ENCODE peak calls at places on chromosomes 4 and X, in eight cellular contexts. V, Q, M, W, X, E, G and I are unnamed samples.

GRCh38 chrX:30979271-30979670 is 90.2 kb upstream of the TAB3 start:
- DNase-seq in Q (no peak), E (no peak), G (no peak), M (no peak), X (no peak), V (no peak), W (no peak), I (no peak)

GRCh38 chrX:37320541-37321203 is 28.5 kb upstream of the PRRG1 start:
- DNase-seq in V (no peak), M (no peak), X (no peak), G (no peak), Q (no peak), E (no peak), W (no peak), I (no peak)

GRCh38 chrX:1215123-1215823 is 2.8 kb upstream of the CRLF2 start:
- DNase-seq in X (no peak), V (no peak), W (no peak), G (no peak), E (no peak), Q (no peak), M (no peak), I (no peak)

GRCh38 chr4:1040344-1041146 is 29.1 kb downstream of the FGFRL1 start:
- DNase-seq in X (no peak), G (no peak), V (no peak), W (no peak), Q (no peak), M (no peak), E (no peak), I (no peak)

GRCh38 chrX:103356897-103357296 is 591 bp downstream of the TCEAL9 start:
- DNase-seq in W (peak; percentile 18), Q (no peak), V (no peak), X (peak; percentile 23), E (no peak), G (peak; percentile 79), M (no peak), I (peak; percentile 20)

GRCh38 chr4:41281038-41281634 is 24.4 kb downstream of the UCHL1 start:
- DNase-seq in M (no peak), Q (peak; percentile 50), W (peak; percentile 62), E (no peak), V (peak; percentile 84), G (peak; percentile 75), X (peak; percentile 87), I (peak; percentile 72)

GRCh38 chrX:10709276-10709675 is 88.9 kb upstream of the MID1 start:
- DNase-seq in M (no peak), E (no peak), Q (no peak), W (no peak), V (no peak), X (no peak), G (no peak), I (peak; percentile 9)

GRCh38 chr4:167282171-167282864 is 48.0 kb upstream of the SPOCK3 start:
- DNase-seq in E (no peak), W (no peak), G (no peak), M (no peak), X (peak; percentile 20), Q (no peak), V (peak; percentile 3), I (no peak)

GRCh38 chr4:142312391-142312790 is 533.7 kb downstream of the INPP4B start:
- DNase-seq in X (no peak), V (no peak), Q (no peak), E (no peak), M (no peak), W (no peak), G (no peak), I (no peak)

DNA sequence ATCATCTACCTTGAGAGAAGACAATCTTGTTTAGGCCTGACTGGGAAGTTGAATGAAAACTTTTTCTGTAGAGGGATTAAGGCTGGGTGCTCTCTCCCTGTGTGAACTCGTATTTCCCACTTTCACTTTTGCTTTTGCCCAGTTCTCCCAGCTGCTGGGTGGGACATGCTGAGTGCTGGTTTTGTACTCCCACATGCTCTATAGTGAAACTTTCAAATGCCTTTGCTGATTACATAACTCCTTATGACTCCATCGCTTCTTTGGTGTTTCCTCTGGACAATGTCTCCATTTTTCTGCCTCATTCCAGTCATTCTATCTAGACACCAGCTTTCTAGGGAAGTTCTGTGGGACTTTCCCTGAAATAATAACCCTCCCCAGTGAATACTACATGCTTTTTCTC is 100.5 kb downstream of the CLNK start:
- DNase-seq in M (no peak), E (no peak), G (no peak), X (peak; percentile 24), W (peak; percentile 35), V (no peak), Q (peak; percentile 25), I (no peak)
- H3K4me3 ChIP-seq in M (no peak overlapping the region), E (peak overlapping the region; percentile 18), G (no peak overlapping the region), X (no peak overlapping the region), W (peak overlapping the region; percentile 27), V (no peak overlapping the region), Q (no peak overlapping the region), I (no peak overlapping the region)

GRCh38 chr4:98508825-98509539 is 149.4 kb downstream of the TSPAN5 start:
- DNase-seq in G (no peak), M (no peak), Q (no peak), X (no peak), E (no peak), V (no peak), W (no peak), I (no peak)

GRCh38 chr4:98505991-98506390 is 152.4 kb downstream of the TSPAN5 start:
- DNase-seq in Q (no peak), M (no peak), G (no peak), W (no peak), E (no peak), V (no peak), X (no peak), I (no peak)

GRCh38 chr4:98508248-98508647 is 150.2 kb downstream of the TSPAN5 start:
- DNase-seq in E (no peak), M (no peak), V (no peak), W (no peak), G (no peak), Q (no peak), X (no peak), I (no peak)

GRCh38 chr4:98507299-98507698 is 151.1 kb downstream of the TSPAN5 start:
- DNase-seq in W (no peak), X (no peak), Q (no peak), M (no peak), V (no peak), E (no peak), G (no peak), I (no peak)

DNA sequence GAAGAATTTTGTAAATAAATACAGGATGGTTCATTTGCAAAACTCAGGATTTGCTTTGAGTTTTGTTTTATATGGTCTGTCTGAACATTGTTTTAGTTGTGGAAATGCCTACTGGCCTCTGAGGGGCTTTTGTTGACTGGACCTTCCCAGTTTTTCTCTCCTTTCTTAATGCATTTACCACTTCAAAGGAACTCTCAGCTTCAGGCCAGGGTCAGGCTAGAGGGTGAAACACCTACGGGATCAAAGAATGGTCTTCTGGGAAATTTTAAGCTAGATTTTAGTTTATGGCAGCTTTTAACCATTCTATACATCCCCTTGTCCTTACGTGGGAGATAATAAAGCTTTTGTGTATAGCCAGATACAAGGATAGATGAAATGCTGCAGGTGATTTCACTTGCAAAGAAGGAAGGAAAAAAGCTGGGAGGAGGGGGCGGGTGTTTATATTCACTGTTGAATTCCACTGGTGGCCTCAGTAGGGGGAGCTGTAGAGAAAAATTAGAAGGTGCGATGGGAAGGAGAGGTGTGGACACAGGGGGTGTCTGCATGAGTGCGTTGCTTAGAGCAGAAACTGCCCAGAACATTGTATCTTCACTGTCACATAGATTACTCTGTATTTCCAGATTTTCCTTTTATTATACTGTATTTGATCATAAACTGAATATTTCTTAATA is 151.8 kb downstream of the TSPAN5 start:
- DNase-seq in W (no peak), X (peak; percentile 23), Q (no peak), E (no peak), V (no peak), M (no peak), G (peak; percentile 85), I (no peak)
- TF ChIP-seq CTCF in W (peak; percentile 31), X (peak; percentile 22), Q (peak; percentile 10), E (peak; percentile 22), V (peak; percentile 31), M (no peak), G (peak; percentile 81), I (no peak)

GRCh38 chr4:99404595-99405287 is 30.4 kb downstream of the ADH7 start:
- DNase-seq in Q (no peak), E (no peak), W (no peak), X (peak; percentile 29), M (peak; percentile 35), V (no peak), G (no peak), I (no peak)
- H3K4me3 ChIP-seq in Q (no peak overlapping the region), E (no peak overlapping the region), W (no peak overlapping the region), X (no peak overlapping the region), M (no peak overlapping the region), V (no peak overlapping the region), G (no peak overlapping the region), I (no peak overlapping the region)

GRCh38 chrX:88135735-88136134 is 611.3 kb upstream of the CPXCR1 start:
- DNase-seq in W (no peak), V (no peak), G (no peak), X (peak; percentile 1), Q (no peak), M (no peak), E (no peak), I (no peak)
- TF ChIP-seq CTCF in W (no peak), V (peak; percentile 38), G (peak; percentile 75), X (no peak), Q (no peak), M (peak; percentile 10), E (peak; percentile 13), I (no peak)

GRCh38 chrX:48894891-48895290 is 2.7 kb downstream of the TIMM17B start:
- DNase-seq in X (no peak), E (no peak), Q (no peak), M (no peak), G (no peak), V (no peak), W (no peak), I (no peak)

GRCh38 chrX:48897157-48897620 is 379 bp downstream of the TIMM17B start:
- DNase-seq in G (peak; percentile 94), E (peak; percentile 85), V (peak; percentile 90), W (peak; percentile 77), Q (no peak), X (peak; percentile 76), M (peak; percentile 81), I (peak; percentile 76)

GRCh38 chrX:48899078-48899410 is 1.3 kb downstream of the PQBP1 start:
- DNase-seq in W (no peak), X (no peak), M (no peak), V (no peak), G (no peak), E (no peak), Q (no peak), I (no peak)

GRCh38 chrX:48897621-48898306 is at the start of the genes PQBP1 and TIMM17B:
- DNase-seq in Q (peak; percentile 91), E (peak; percentile 92), W (peak; percentile 91), M (peak; percentile 88), X (peak; percentile 96), V (peak; percentile 98), G (peak; percentile 94), I (peak; percentile 89)

DNA sequence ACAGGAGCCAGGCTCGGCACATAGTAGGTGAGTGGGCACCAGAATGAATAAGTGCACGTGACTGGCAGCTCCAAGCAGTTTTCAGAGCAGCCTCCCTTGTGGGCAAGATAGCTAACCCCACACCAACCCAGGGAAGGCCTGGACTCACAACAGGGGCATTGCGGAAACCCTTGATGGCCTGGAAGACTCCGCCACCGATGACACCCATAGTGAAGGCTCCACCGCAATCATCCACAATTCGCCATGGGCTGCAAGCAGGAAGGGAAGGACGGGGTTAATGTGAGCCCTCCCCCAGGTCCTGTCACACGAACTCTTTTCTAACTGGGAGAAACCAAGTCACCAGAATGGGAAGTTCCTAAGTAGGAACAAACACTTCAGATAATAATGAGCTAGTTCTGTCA is 957 bp downstream of the TIMM17B start:
- DNase-seq in V (no peak), Q (no peak), M (no peak), G (peak; percentile 59), W (no peak), X (no peak), E (no peak), I (no peak)
- H3K4me3 ChIP-seq in V (peak overlapping the region; percentile 87), Q (peak overlapping the region; percentile 89), M (peak overlapping the region; percentile 85), G (peak overlapping the region; percentile 92), W (peak overlapping the region; percentile 73), X (peak overlapping the region; percentile 51), E (peak overlapping the region; percentile 66), I (peak overlapping the region; percentile 57)